ENCODE peak calls at places on chromosomes 6 and 20, in ten cellular contexts. R, V, T, M, B, G, W, X, E and Y are unnamed samples.

GRCh38 chr6:41693866-41694265 is 41.5 kb downstream of the TFEB start:
- DNase-seq in E (no peak), G (no peak), B (no peak), T (no peak), V (no peak), X (peak), M (no peak), R (no peak), W (no peak), Y (no peak)

GRCh38 chr6:145929037-145929633 is 35.0 kb downstream of the SHPRH start:
- DNase-seq in B (peak), T (no peak), M (no peak), V (no peak), R (peak), W (no peak), X (no peak), E (no peak), G (no peak), Y (peak)

GRCh38 chr6:5446362-5447075 is 185.2 kb downstream of the FARS2 start:
- DNase-seq in E (no peak), T (no peak), G (no peak), W (no peak), R (no peak), M (no peak), X (no peak), B (no peak), V (no peak), Y (no peak)

GRCh38 chr6:6333498-6333897 is 13.0 kb upstream of the F13A1 start:
- DNase-seq in B (no peak), T (no peak), V (no peak), G (no peak), M (no peak), X (no peak), W (no peak), R (no peak), E (no peak), Y (no peak)

GRCh38 chr6:148166339-148166949 is 176.2 kb upstream of the SASH1 start:
- DNase-seq in W (no peak), V (no peak), T (no peak), X (no peak), B (no peak), G (no peak), E (no peak), M (no peak), R (peak), Y (no peak)

GRCh38 chr6:149264629-149265028 is 52.9 kb upstream of the TAB2 start:
- DNase-seq in R (no peak), W (no peak), B (no peak), V (no peak), E (no peak), G (no peak), M (no peak), X (no peak), T (no peak), Y (no peak)

GRCh38 chr6:28580484-28580883 is 54.8 kb downstream of the GPX5 start:
- DNase-seq in T (no peak), X (no peak), R (no peak), W (no peak), M (no peak), B (no peak), E (no peak), G (no peak), V (no peak), Y (no peak)

GRCh38 chr6:46378161-46378881 is 112.9 kb downstream of the RCAN2 start:
- DNase-seq in M (no peak), R (no peak), V (no peak), G (no peak), E (no peak), B (no peak), X (no peak), W (no peak), T (no peak), Y (no peak)

GRCh38 chr6:4667591-4667990 is 108.6 kb upstream of the CDYL start:
- DNase-seq in V (no peak), T (no peak), G (no peak), M (no peak), R (no peak), B (no peak), X (no peak), E (no peak), W (no peak), Y (peak)

GRCh38 chr6:121724576-121724975 is 289.1 kb downstream of the GJA1 start:
- DNase-seq in W (no peak), X (no peak), R (no peak), E (no peak), B (no peak), G (no peak), T (no peak), M (no peak), V (no peak), Y (no peak)

GRCh38 chr6:114342086-114342825 is 567 bp downstream of the HS3ST5 start:
- DNase-seq in W (no peak), M (no peak), T (no peak), R (no peak), V (no peak), B (peak), E (no peak), G (no peak), X (no peak), Y (peak)

GRCh38 chr20:59577037-59577808 is 27.1 kb upstream of the PHACTR3 start:
- DNase-seq in M (no peak), T (no peak), R (no peak), W (no peak), V (no peak), B (no peak), E (no peak), G (no peak), X (no peak), Y (no peak)

GRCh38 chr6:43990275-43990626 is 137.0 kb downstream of the MRPL14 start:
- DNase-seq in M (no peak), B (no peak), T (no peak), E (no peak), X (peak), W (no peak), V (no peak), R (no peak), G (no peak), Y (peak)

GRCh38 chr20:50292324-50293243 is 102.0 kb downstream of the CEBPB start:
- DNase-seq in X (peak), R (no peak), W (peak), M (peak), T (no peak), V (no peak), B (no peak), G (peak), E (no peak), Y (peak)

GRCh38 chr6:149190228-149190831 is 127.2 kb upstream of the TAB2 start:
- DNase-seq in M (peak), B (no peak), T (no peak), R (no peak), W (peak), V (no peak), G (no peak), E (no peak), X (peak), Y (peak)

GRCh38 chr20:18440403-18440802 is 26.4 kb downstream of the DZANK1 start:
- DNase-seq in M (no peak), W (no peak), E (no peak), T (no peak), R (no peak), B (no peak), X (no peak), V (no peak), G (no peak), Y (no peak)

GRCh38 chr6:31687321-31687720 is 6.5 kb upstream of the LY6G5C start:
- DNase-seq in B (no peak), X (no peak), R (no peak), V (no peak), G (no peak), T (no peak), W (no peak), E (no peak), M (no peak), Y (no peak)

GRCh38 chr20:20525756-20526155 is 157.9 kb downstream of the INSM1 start:
- DNase-seq in G (no peak), R (no peak), B (no peak), X (no peak), M (no peak), E (no peak), V (no peak), W (no peak), T (no peak), Y (no peak)

GRCh38 chr6:113291751-113292445 is 565.2 kb upstream of the MARCKS start:
- DNase-seq in V (no peak), X (no peak), W (no peak), M (no peak), R (no peak), B (no peak), G (no peak), T (no peak), E (no peak), Y (no peak)

GRCh38 chr6:75818061-75818855 is 69.2 kb downstream of the MYO6 start:
- DNase-seq in V (no peak), G (no peak), B (no peak), R (no peak), M (no peak), X (no peak), E (no peak), T (no peak), W (no peak), Y (no peak)

GRCh38 chr6:5464096-5464885 is 203.0 kb downstream of the FARS2 start:
- DNase-seq in V (no peak), X (no peak), B (no peak), R (no peak), E (no peak), G (no peak), T (no peak), W (no peak), M (no peak), Y (no peak)

GRCh38 chr6:109260126-109260525 is 122.1 kb downstream of the CD164 start:
- DNase-seq in R (no peak), X (no peak), E (no peak), W (no peak), T (no peak), M (no peak), B (no peak), G (no peak), V (no peak), Y (no peak)